ENCODE peak calls at places on chromosomes 5 and 9, in six cellular contexts. X, I, Y, E, O and L are unnamed samples.

GRCh38 chr5:141973871-141974595 is 5.1 kb downstream of the RNF14 start:
- DNase-seq in X (no peak), I (no peak), Y (no peak), E (no peak), O (no peak), L (no peak)

GRCh38 chr9:68629042-68629441 is 76.0 kb upstream of the PIP5K1B start:
- DNase-seq in X (no peak), I (no peak), Y (no peak), E (no peak), O (no peak), L (no peak)

GRCh38 chr5:68225188-68225910 is 9.8 kb downstream of the PIK3R1 start:
- DNase-seq in X (peak; percentile 69), I (peak; percentile 74), Y (peak; percentile 28), E (peak; percentile 68), O (peak; percentile 75), L (peak; percentile 9)

GRCh38 chr5:40674661-40675235 is 5.0 kb upstream of the PTGER4 start:
- DNase-seq in X (no peak), I (no peak), Y (no peak), E (no peak), O (no peak), L (no peak)

GRCh38 chr9:111300140-111300735 is 29.8 kb downstream of the OR2K2 start:
- DNase-seq in X (no peak), I (no peak), Y (peak; percentile 13), E (no peak), O (no peak), L (no peak)

GRCh38 chr5:82413302-82414042 is 135.3 kb upstream of the RPS23 start:
- DNase-seq in X (no peak), I (no peak), Y (no peak), E (no peak), O (no peak), L (no peak)

GRCh38 chr5:73529081-73529480 is 30.8 kb downstream of the BTF3 start:
- DNase-seq in X (no peak), I (no peak), Y (no peak), E (no peak), O (no peak), L (no peak)

GRCh38 chr9:76905984-76906861 is at the start of gene PRUNE2:
- DNase-seq in X (peak; percentile 87), I (peak; percentile 40), Y (peak; percentile 39), E (no peak), O (peak; percentile 84), L (peak; percentile 71)

GRCh38 chr5:6553986-6554385 is 78.9 kb downstream of the NSUN2 start:
- DNase-seq in X (no peak), I (no peak), Y (no peak), E (no peak), O (no peak), L (no peak)

GRCh38 chr9:36532353-36532752 is 40.3 kb upstream of the MELK start:
- DNase-seq in X (no peak), I (no peak), Y (no peak), E (no peak), O (no peak), L (no peak)

GRCh38 chr5:111699976-111700375 is 57.0 kb downstream of the NREP start:
- DNase-seq in X (peak; percentile 52), I (no peak), Y (no peak), E (no peak), O (no peak), L (no peak)

GRCh38 chr5:147956064-147956841 is 49.9 kb upstream of the C5orf46 start:
- DNase-seq in X (no peak), I (no peak), Y (no peak), E (no peak), O (no peak), L (no peak)

GRCh38 chr5:142245776-142246175 is 79.0 kb downstream of the SPRY4 start:
- DNase-seq in X (no peak), I (no peak), Y (no peak), E (no peak), O (no peak), L (no peak)

GRCh38 chr5:140312067-140312790 is 9.3 kb upstream of the PFDN1 start:
- DNase-seq in X (no peak), I (no peak), Y (peak; percentile 26), E (no peak), O (peak; percentile 58), L (peak; percentile 32)

GRCh38 chr5:78819166-78819565 is 165.9 kb downstream of the ARSB start:
- DNase-seq in X (no peak), I (no peak), Y (no peak), E (no peak), O (no peak), L (no peak)

GRCh38 chr9:125910286-125910685 is 163.1 kb downstream of the PBX3 start:
- DNase-seq in X (no peak), I (no peak), Y (no peak), E (no peak), O (no peak), L (no peak)

GRCh38 chr5:3845249-3845648 is 249.6 kb downstream of the IRX1 start:
- DNase-seq in X (no peak), I (no peak), Y (no peak), E (no peak), O (no peak), L (no peak)

GRCh38 chr5:176644294-176644693 is 3.0 kb upstream of the TSPAN17 start:
- DNase-seq in X (no peak), I (no peak), Y (no peak), E (no peak), O (no peak), L (no peak)

GRCh38 chr5:80399553-80400239 is 8.2 kb upstream of the ZFYVE16 start:
- DNase-seq in X (no peak), I (no peak), Y (peak; percentile 45), E (no peak), O (no peak), L (no peak)

GRCh38 chr5:180611140-180611850 is 20.0 kb upstream of the SCGB3A1 start:
- DNase-seq in X (no peak), I (no peak), Y (peak; percentile 69), E (no peak), O (no peak), L (peak; percentile 67)

GRCh38 chr5:173477320-173478055 is 139.0 kb downstream of the BOD1 start:
- DNase-seq in X (no peak), I (no peak), Y (no peak), E (no peak), O (no peak), L (no peak)

GRCh38 chr5:148794275-148794674 is 32.1 kb upstream of the ADRB2 start:
- DNase-seq in X (no peak), I (no peak), Y (no peak), E (no peak), O (no peak), L (no peak)

GRCh38 chr5:180202939-180203573 is 6.0 kb downstream of the RASGEF1C start:
- DNase-seq in X (no peak), I (no peak), Y (no peak), E (no peak), O (no peak), L (no peak)

GRCh38 chr5:123265551-123265950 is 157.7 kb downstream of the CEP120 start:
- DNase-seq in X (no peak), I (no peak), Y (no peak), E (no peak), O (no peak), L (no peak)

GRCh38 chr9:98193336-98193944 is 1.0 kb upstream of the CORO2A start:
- DNase-seq in X (no peak), I (no peak), Y (no peak), E (no peak), O (no peak), L (no peak)

GRCh38 chr9:98191210-98191609 is 1.2 kb downstream of the CORO2A start:
- DNase-seq in X (no peak), I (no peak), Y (no peak), E (no peak), O (no peak), L (no peak)

GRCh38 chr9:98190757-98191105 is 1.7 kb downstream of the CORO2A start:
- DNase-seq in X (no peak), I (no peak), Y (no peak), E (no peak), O (no peak), L (no peak)

GRCh38 chr9:98191615-98192502 is 578 bp downstream of the CORO2A start:
- DNase-seq in X (peak; percentile 59), I (no peak), Y (no peak), E (peak; percentile 30), O (no peak), L (no peak)

DNA sequence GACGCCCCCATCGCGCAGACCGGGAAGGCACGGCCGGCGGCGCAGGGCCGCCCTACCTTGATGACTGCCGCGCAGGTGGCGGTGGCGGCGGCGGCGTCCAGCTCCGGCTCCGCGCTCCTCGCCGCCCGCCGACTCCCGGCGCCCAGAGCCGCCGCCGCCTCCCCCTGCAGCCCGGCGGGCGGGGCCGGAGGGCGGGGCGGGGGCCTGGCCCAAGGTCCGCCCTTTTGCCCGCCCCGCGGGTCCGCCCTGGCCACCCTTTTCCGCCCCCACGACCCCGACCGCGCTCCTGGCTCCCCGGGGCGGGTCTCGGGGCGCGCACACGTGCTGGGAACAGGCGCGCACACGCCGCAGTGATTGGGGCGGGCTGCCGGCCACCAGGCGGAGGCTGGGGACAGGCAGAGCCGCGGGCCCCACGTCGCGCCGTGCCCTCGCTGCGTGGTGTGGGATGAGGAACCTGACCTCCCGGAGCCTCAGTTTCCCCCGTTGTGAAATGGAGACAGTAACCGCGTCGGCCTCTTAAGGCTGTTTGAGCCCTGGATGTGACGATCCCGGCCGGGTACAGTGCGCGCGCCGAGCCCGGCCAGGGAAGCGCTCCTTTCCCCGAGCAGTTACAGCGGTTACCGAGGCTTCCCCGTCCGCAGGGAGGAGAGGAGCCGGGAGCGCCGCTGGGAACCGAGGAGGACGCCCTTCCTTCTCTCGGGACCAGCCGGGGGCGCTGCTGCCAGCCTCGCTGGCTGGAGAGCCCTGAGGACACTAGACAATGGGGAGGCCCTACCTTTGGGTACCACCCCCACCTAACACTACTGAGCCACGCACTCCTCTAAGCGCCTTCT is at the start of gene CORO2A:
- DNase-seq in X (peak; percentile 89), I (peak; percentile 47), Y (peak; percentile 71), E (peak; percentile 35), O (peak; percentile 55), L (peak; percentile 97)
- TF ChIP-seq POLR2A in X (peak; percentile 72), I (no peak), Y (peak; percentile 51), E (no peak), O (peak; percentile 58), L (peak; percentile 68)

DNA sequence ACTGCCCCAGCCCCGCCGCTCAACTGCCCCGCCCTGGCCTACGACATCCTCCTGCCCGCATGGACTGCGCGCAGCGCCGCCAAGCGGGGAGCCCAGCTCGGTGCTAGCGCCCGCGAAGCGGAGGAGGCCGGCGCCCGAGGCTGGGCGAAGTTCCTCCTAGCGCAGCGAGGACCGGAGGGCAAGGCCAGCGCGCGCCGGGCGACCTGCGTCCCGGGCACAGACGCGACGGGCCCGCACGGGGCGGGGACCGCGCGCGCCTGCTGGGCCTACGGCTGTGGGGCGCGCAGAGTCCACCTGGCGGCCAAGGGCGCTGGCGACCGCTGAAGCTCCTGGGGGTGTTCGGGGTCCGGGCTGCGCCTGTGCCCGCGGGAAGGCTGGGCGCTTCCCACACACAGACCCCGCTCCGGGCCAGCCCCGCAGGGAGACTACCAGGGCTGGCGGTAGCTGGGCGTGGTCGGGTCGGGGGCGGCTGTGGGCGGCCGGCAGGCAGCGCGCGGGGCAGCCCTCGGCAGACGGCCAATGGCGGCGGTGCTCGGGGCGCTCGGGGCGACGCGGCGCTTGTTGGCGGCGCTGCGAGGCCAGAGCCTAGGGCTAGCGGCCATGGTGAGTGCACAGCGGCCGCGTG is at the start of gene PCBD2:
- DNase-seq in X (peak; percentile 95), I (peak; percentile 89), Y (peak; percentile 94), E (peak; percentile 82), O (peak; percentile 82), L (peak; percentile 92)
- TF ChIP-seq POLR2A in X (peak; percentile 58), I (no peak), Y (peak; percentile 65), E (no peak), O (peak; percentile 52), L (peak; percentile 62)

GRCh38 chr9:78778314-78778713 is 481.4 kb downstream of the PSAT1 start:
- DNase-seq in X (no peak), I (no peak), Y (no peak), E (no peak), O (no peak), L (no peak)
- TF ChIP-seq POLR2A in X (no peak), I (no peak), Y (no peak), E (no peak), O (no peak), L (no peak)

GRCh38 chr9:107630141-107630540 is 140.6 kb upstream of the KLF4 start:
- DNase-seq in X (no peak), I (no peak), Y (no peak), E (no peak), O (no peak), L (no peak)
- TF ChIP-seq POLR2A in X (no peak), I (no peak), Y (no peak), E (no peak), O (no peak), L (no peak)